ENCODE peak calls at places on chromosomes 16 and 17, in four cellular contexts. K is K562, L is GM12878, H is HepG2. V is an unnamed sample.

GRCh38 chr17:4086041-4086483 is 56.8 kb downstream of the ZZEF1 start:
- DNase-seq in K (no peak), L (peak; percentile 36), H (no peak), V (no peak)

GRCh38 chr16:6573577-6573976 is 759.1 kb upstream of the RBFOX1 start:
- DNase-seq in K (no peak), L (no peak), H (peak; percentile 2), V (peak; percentile 22)

GRCh38 chr17:42184717-42185496 is at the start of gene HCRT:
- DNase-seq in K (no peak), L (no peak), H (no peak), V (no peak)

GRCh38 chr17:4566785-4567184 is 6.4 kb upstream of the GGT6 start:
- DNase-seq in K (peak; percentile 52), L (no peak), H (peak; percentile 69), V (peak; percentile 74)

GRCh38 chr17:73138541-73139138 is 26.2 kb upstream of the SSTR2 start:
- DNase-seq in K (no peak), L (no peak), H (no peak), V (no peak)

GRCh38 chr17:6299275-6299674 is 135.6 kb downstream of the AIPL1 start:
- DNase-seq in K (no peak), L (no peak), H (no peak), V (no peak)

GRCh38 chr16:27778171-27778925 is 228.4 kb downstream of the KATNIP start:
- DNase-seq in K (no peak), L (no peak), H (no peak), V (no peak)

GRCh38 chr17:3888343-3889171 is 4.3 kb downstream of the CAMKK1 start:
- DNase-seq in K (peak; percentile 83), L (no peak), H (no peak), V (peak; percentile 77)

GRCh38 chr16:57358527-57359095 is at the start of gene CCL22:
- DNase-seq in K (no peak), L (peak; percentile 45), H (no peak), V (no peak)

GRCh38 chr17:77394540-77395295 is 253.9 kb downstream of the SEC14L1 start:
- DNase-seq in K (no peak), L (no peak), H (peak; percentile 99), V (no peak)

GRCh38 chr17:8124350-8125195 is 667 bp upstream of the HES7 start:
- DNase-seq in K (no peak), L (no peak), H (no peak), V (no peak)

GRCh38 chr17:57025876-57026275 is 47.9 kb downstream of the SCPEP1 start:
- DNase-seq in K (no peak), L (no peak), H (no peak), V (no peak)

GRCh38 chr16:13904179-13904691 is 15.7 kb upstream of the ERCC4 start:
- DNase-seq in K (no peak), L (no peak), H (no peak), V (no peak)

GRCh38 chr16:13898233-13898632 is 21.7 kb upstream of the ERCC4 start:
- DNase-seq in K (no peak), L (no peak), H (no peak), V (no peak)

GRCh38 chr16:13902052-13902451 is 17.9 kb upstream of the ERCC4 start:
- DNase-seq in K (no peak), L (no peak), H (no peak), V (no peak)

GRCh38 chr16:13906426-13907089 is 13.4 kb upstream of the ERCC4 start:
- DNase-seq in K (no peak), L (no peak), H (no peak), V (no peak)

DNA sequence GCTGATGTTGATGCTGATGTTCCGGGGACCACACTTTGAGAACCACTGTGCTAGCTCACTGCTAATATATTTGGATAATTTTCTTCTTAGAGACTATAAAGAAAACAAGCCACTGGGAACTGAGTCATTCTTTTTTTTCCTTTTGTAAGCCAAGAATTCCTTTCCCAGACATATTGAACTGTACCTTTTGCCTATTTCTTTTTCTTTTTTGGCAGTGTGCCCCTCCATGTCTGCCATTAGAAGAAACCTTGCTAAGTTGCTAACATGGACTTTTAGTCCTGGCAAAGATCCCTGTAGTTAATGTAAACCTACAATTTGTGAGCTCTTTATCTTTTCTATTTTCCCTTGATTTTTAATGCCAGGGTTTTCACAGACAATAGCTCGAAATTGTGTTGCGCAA is 17.3 kb upstream of the ERCC4 start:
- DNase-seq in K (no peak), L (no peak), H (no peak), V (no peak)
- TF ChIP-seq FOXK2 in K (no peak), L (no peak), H (no peak), V (no peak)

GRCh38 chr16:86591270-86591669 is 12.9 kb downstream of the FOXL1 start:
- DNase-seq in K (no peak), L (no peak), H (no peak), V (no peak)

GRCh38 chr16:86590501-86591144 is 12.3 kb downstream of the FOXL1 start:
- DNase-seq in K (no peak), L (no peak), H (peak; percentile 32), V (no peak)

GRCh38 chr16:86594712-86595111 is 16.4 kb downstream of the FOXL1 start:
- DNase-seq in K (no peak), L (no peak), H (no peak), V (no peak)

GRCh38 chr16:86595983-86596605 is 17.7 kb downstream of the FOXL1 start:
- DNase-seq in K (no peak), L (no peak), H (no peak), V (no peak)

GRCh38 chr16:86593913-86594312 is 15.6 kb downstream of the FOXL1 start:
- DNase-seq in K (no peak), L (no peak), H (no peak), V (no peak)
- TF ChIP-seq FOXM1 in K (no peak), L (no peak), H (no peak), V (no peak)

GRCh38 chr17:80262291-80262690 is 1.6 kb downstream of the RNF213 start:
- DNase-seq in K (no peak), L (no peak), H (no peak), V (no peak)

GRCh38 chr17:80261895-80262279 is 1.2 kb downstream of the RNF213 start:
- DNase-seq in K (no peak), L (no peak), H (no peak), V (no peak)

GRCh38 chr17:80259642-80260535 is 763 bp upstream of the RNF213 start:
- DNase-seq in K (peak; percentile 95), L (no peak), H (peak; percentile 59), V (peak; percentile 84)

GRCh38 chr17:80260791-80261158 is at the start of gene RNF213:
- DNase-seq in K (peak; percentile 93), L (no peak), H (no peak), V (peak; percentile 77)

DNA sequence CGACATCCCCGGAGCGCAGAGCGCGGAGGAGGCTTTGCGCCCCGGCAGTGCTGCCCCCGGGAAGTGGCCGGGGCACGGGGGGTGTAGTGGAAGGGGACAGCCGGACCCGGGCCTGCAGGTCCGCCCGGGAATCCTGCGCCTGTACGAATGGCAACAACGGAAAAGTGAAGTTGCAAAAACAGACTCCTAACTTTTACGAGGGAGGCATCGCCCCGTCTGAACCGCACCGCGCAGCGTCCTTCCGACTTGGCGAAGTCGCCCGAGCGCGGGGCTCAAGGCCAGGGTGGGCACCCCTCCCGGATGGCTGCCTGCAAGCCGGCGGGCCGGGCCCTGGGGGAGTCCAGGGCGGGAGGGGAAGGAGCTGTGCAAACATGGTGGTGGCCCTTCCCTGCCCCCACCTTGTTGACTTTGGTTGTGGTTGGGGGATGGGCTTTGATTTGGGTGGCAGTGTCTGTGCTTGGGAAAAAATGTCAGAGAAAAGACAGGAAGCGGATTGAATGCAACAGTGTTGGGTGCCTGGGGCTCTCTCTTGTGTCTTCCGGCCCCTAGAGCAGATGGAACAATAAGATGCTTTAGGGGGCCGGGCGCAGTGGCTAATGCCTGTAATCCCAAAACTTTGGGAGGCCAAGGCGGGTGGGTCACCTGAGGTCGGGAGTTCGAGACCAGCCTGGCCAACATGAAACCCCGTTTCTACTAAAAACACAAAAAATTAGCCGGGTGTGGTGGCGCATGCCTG is 675 bp downstream of the RNF213 start:
- DNase-seq in K (peak; percentile 34), L (no peak), H (peak; percentile 90), V (peak; percentile 32)
- TF ChIP-seq BHLHE40 in K (no peak), L (no peak), H (peak; percentile 39), V (no peak)

GRCh38 chr17:17314501-17315071 is 11.4 kb downstream of the NT5M start:
- DNase-seq in K (no peak), L (no peak), H (no peak), V (no peak)
- TF ChIP-seq FOXK2 in K (no peak), L (no peak), H (no peak), V (no peak)

GRCh38 chr17:39812466-39812865 is 51.6 kb downstream of the IKZF3 start:
- DNase-seq in K (no peak), L (no peak), H (no peak), V (no peak)

GRCh38 chr17:39814497-39814896 is 49.6 kb downstream of the IKZF3 start:
- DNase-seq in K (no peak), L (no peak), H (no peak), V (no peak)

GRCh38 chr17:39810939-39811728 is 53.0 kb downstream of the IKZF3 start:
- DNase-seq in K (no peak), L (no peak), H (no peak), V (no peak)

GRCh38 chr17:39816272-39816671 is 47.8 kb downstream of the IKZF3 start:
- DNase-seq in K (no peak), L (no peak), H (no peak), V (no peak)

DNA sequence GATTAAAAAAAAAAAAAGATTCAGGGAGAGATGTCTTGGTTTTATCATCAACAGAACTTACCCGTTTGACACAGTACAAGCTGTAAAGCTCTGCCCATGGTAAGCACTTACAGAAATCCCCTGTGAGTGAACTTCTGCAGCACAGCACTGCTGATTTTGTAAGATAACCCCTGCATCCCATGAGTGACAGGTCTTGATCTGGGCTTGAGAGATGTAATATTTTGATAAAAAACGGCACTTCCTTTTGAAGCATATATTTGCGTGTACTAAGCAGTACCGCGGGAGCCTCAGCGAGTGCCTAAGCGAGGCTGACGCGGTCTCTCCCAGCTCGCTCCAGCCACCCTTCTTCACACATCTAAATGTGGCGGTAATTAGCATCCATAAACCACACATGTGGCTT is 50.5 kb downstream of the IKZF3 start:
- DNase-seq in K (no peak), L (no peak), H (no peak), V (no peak)
- TF ChIP-seq FOXM1 in K (no peak), L (no peak), H (no peak), V (no peak)

V was measured in HEK293T.